ENCODE peak calls at places on chromosomes 7 and 10, in seven cellular contexts. M is heart left ventricle, B is suprapubic skin, Y is AG10803, T is fibroblast of pulmonary artery, O is neural progenitor cell, S is astrocyte of the spinal cord. H is an unnamed sample.
A peak's percentile ranks its signal among the peaks of the same experiment; 100 is the strongest.

GRCh38 chr10:133167693-133168616 is 7.9 kb downstream of the KNDC1 start:
- DNase-seq in M (no peak), B (peak; percentile 30), Y (no peak), T (no peak), O (no peak), S (no peak), H (no peak)

GRCh38 chr7:128788446-128789412 is 3.0 kb upstream of the CCDC136 start:
- DNase-seq in M (no peak), B (peak; percentile 54), Y (no peak), T (no peak), O (no peak), S (no peak), H (no peak)

GRCh38 chr10:6563075-6563474 is 17.0 kb downstream of the PRKCQ start:
- DNase-seq in M (no peak), B (no peak), Y (no peak), T (no peak), O (peak; percentile 20), S (no peak), H (no peak)

GRCh38 chr10:49367600-49367999 is 28.3 kb downstream of the DRGX start:
- DNase-seq in M (no peak), B (no peak), Y (no peak), T (no peak), O (no peak), S (no peak), H (no peak)

GRCh38 chr7:27606270-27607209 is 56.1 kb downstream of the HIBADH start:
- DNase-seq in M (no peak), B (no peak), Y (peak; percentile 42), T (peak; percentile 51), O (no peak), S (peak; percentile 71), H (peak; percentile 68)

GRCh38 chr10:28284126-28284525 is 18.7 kb downstream of the MPP7 start:
- DNase-seq in M (no peak), B (no peak), Y (no peak), T (no peak), O (no peak), S (no peak), H (no peak)

GRCh38 chr10:103598654-103599115 is 105.2 kb downstream of the NEURL1 start:
- DNase-seq in M (no peak), B (no peak), Y (peak; percentile 83), T (peak; percentile 84), O (peak; percentile 78), S (peak; percentile 58), H (peak; percentile 82)

GRCh38 chr10:109411897-109412296 is 511.4 kb downstream of the XPNPEP1 start:
- DNase-seq in M (no peak), B (no peak), Y (no peak), T (peak; percentile 3), O (no peak), S (no peak), H (peak; percentile 1)

GRCh38 chr10:115624448-115624847 is 531.3 kb downstream of the ATRNL1 start:
- DNase-seq in M (no peak), B (no peak), Y (no peak), T (no peak), O (no peak), S (peak; percentile 15), H (peak; percentile 2)

GRCh38 chr10:25899304-25899703 is 34.7 kb upstream of the MYO3A start:
- DNase-seq in M (no peak), B (no peak), Y (no peak), T (no peak), O (no peak), S (no peak), H (no peak)

GRCh38 chr10:25901199-25901598 is 32.8 kb upstream of the MYO3A start:
- DNase-seq in M (no peak), B (no peak), Y (no peak), T (no peak), O (no peak), S (no peak), H (no peak)

GRCh38 chr10:25907247-25907646 is 26.8 kb upstream of the MYO3A start:
- DNase-seq in M (no peak), B (no peak), Y (no peak), T (no peak), O (no peak), S (no peak), H (no peak)

GRCh38 chr10:25896421-25896820 is 37.6 kb upstream of the MYO3A start:
- DNase-seq in M (no peak), B (no peak), Y (no peak), T (no peak), O (peak; percentile 70), S (no peak), H (no peak)

DNA sequence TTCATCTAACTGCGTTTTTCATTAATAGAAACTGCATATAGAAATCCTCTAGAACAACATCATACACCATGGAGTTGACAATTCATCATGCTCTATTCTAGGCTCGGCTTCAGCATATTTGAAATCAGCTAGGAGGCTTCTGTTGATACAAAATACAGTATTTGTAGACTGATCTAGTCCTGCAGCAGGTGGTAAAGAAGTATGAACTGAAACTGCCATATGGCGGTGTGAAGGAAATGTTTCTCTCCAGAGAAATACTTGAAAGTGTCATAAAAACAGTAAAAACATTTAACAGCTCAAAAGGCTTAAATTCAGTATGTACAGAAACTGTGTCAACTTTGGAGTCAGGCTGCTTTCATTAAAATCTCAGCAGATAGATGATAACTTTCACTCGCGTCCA is 32.0 kb upstream of the MYO3A start:
- DNase-seq in M (no peak), B (no peak), Y (no peak), T (no peak), O (no peak), S (no peak), H (no peak)
- H3K4me3 ChIP-seq in M (no peak overlapping the region), B (no peak overlapping the region), Y (no peak overlapping the region), T (no peak overlapping the region), O (no peak overlapping the region), S (no peak overlapping the region), H (no peak overlapping the region)

GRCh38 chr7:11557627-11558026 is 274.4 kb downstream of the THSD7A start:
- DNase-seq in M (no peak), B (no peak), Y (no peak), T (peak; percentile 47), O (peak; percentile 83), S (no peak), H (peak; percentile 55)
- TF ChIP-seq CTCF in M (no peak), B (no peak), Y (peak; percentile 19), T (peak; percentile 40), O (peak; percentile 69), S (peak; percentile 32), H (peak; percentile 35)

DNA sequence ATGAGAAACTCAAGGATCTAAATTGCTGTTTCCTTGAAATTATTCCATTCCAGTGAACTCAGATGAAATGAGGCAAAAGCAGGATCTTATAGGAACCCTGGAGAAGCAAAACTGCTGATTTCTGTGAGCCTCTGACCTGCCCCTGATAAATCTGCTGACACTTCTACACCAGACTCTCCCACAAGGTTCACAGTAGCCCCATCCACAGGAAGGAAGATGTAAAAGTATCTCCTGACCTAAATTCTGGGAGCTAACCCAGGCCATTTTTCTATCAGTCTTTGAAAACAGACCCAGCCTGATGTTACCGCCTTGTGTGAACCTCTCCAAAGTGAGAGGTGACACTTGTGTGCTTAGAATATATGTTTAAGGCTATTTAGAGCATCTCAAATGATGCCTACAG is 987.5 kb upstream of the AUTS2 start:
- DNase-seq in M (no peak), B (no peak), Y (no peak), T (no peak), O (no peak), S (no peak), H (no peak)
- H3K4me3 ChIP-seq in M (no peak overlapping the region), B (no peak overlapping the region), Y (no peak overlapping the region), T (no peak overlapping the region), O (no peak overlapping the region), S (no peak overlapping the region), H (no peak overlapping the region)

DNA sequence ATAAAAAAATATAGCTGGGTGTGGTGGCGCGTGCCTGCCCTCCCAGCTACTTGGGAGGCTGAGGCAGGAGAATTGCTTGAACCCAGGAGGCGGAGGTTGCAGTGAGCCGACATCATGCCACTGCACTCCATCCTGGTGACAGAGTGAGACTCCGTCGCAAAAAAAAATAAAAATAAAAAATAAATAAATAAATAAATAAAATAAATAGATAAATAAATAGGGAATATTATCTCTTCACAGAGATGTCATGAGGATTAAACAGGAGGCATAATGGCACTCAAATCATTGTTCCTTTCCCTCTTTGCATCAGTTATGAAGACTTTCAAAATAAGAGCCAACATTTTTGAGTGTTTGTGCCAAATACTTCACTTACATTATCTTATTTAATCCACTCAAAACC is 32.0 kb upstream of the BMPR1A start:
- DNase-seq in M (no peak), B (no peak), Y (no peak), T (no peak), O (no peak), S (no peak), H (no peak)
- TF ChIP-seq CTCF in M (no peak), B (no peak), Y (no peak), T (no peak), O (no peak), S (no peak), H (no peak)

GRCh38 chr7:5695037-5695708 is 86.3 kb downstream of the RNF216 start:
- DNase-seq in M (peak; percentile 68), B (no peak), Y (peak; percentile 93), T (peak; percentile 89), O (no peak), S (peak; percentile 95), H (peak; percentile 78)
- H3K4me3 ChIP-seq in M (peak overlapping the region; percentile 40), B (peak overlapping the region; percentile 20), Y (peak overlapping the region; percentile 65), T (peak overlapping the region; percentile 15), O (no peak overlapping the region), S (peak overlapping the region; percentile 14), H (no peak overlapping the region)

GRCh38 chr10:34960983-34961382 is 129.2 kb downstream of the CUL2 start:
- DNase-seq in M (peak; percentile 69), B (no peak), Y (peak; percentile 36), T (peak; percentile 49), O (no peak), S (peak; percentile 38), H (peak; percentile 34)

GRCh38 chr10:34959786-34960185 is 130.4 kb downstream of the CUL2 start:
- DNase-seq in M (no peak), B (no peak), Y (no peak), T (no peak), O (no peak), S (no peak), H (no peak)

GRCh38 chr10:34957531-34957930 is 132.6 kb downstream of the CUL2 start:
- DNase-seq in M (no peak), B (no peak), Y (no peak), T (no peak), O (no peak), S (no peak), H (no peak)

GRCh38 chr10:34956756-34957155 is 133.4 kb downstream of the CUL2 start:
- DNase-seq in M (no peak), B (no peak), Y (no peak), T (no peak), O (no peak), S (no peak), H (no peak)

GRCh38 chr10:34959321-34959720 is 130.8 kb downstream of the CUL2 start:
- DNase-seq in M (no peak), B (no peak), Y (no peak), T (no peak), O (peak; percentile 26), S (no peak), H (no peak)
- TF ChIP-seq CTCF in M (no peak), B (no peak), Y (no peak), T (no peak), O (no peak), S (no peak), H (no peak)

GRCh38 chr10:91117496-91117895 is 103.0 kb upstream of the PCGF5 start:
- DNase-seq in M (no peak), B (no peak), Y (no peak), T (no peak), O (no peak), S (no peak), H (no peak)
- H3K4me3 ChIP-seq in M (no peak overlapping the region), B (no peak overlapping the region), Y (no peak overlapping the region), T (no peak overlapping the region), O (no peak overlapping the region), S (no peak overlapping the region), H (no peak overlapping the region)

GRCh38 chr7:117015258-117016184 is 62.2 kb downstream of the ST7 start:
- DNase-seq in M (no peak), B (no peak), Y (no peak), T (no peak), O (no peak), S (no peak), H (no peak)
- TF ChIP-seq CTCF in M (no peak), B (no peak), Y (no peak), T (no peak), O (no peak), S (no peak), H (no peak)

H was measured in cardiac fibroblast.